ENCODE peak calls at places on chromosomes 12 and 14, in nine cellular contexts. One of them, this sample, is unnamed.
A peak's percentile ranks its signal among the peaks of the same experiment; 100 is the strongest.

GRCh38 chr12:122094261-122094734 is 15.7 kb downstream of the MLXIP start:
- DNase-seq in cardiac muscle cell: no peak
- DNase-seq in heart right ventricle: no peak
- DNase-seq in CD8-positive, alpha-beta T cell: no peak
- DNase-seq in stomach: no peak
- DNase-seq in DND-41: no peak
- DNase-seq in SK-N-SH: no peak
- DNase-seq in pancreas: no peak
- DNase-seq in tibial nerve: no peak
- DNase-seq in this sample: no peak

GRCh38 chr14:102590667-102591099 is 1.8 kb upstream of the RCOR1 start:
- DNase-seq in stomach: peak; percentile 45
- DNase-seq in tibial nerve: peak; percentile 31
- DNase-seq in CD8-positive, alpha-beta T cell: no peak
- DNase-seq in pancreas: peak; percentile 42
- DNase-seq in SK-N-SH: peak; percentile 53
- DNase-seq in DND-41: no peak
- DNase-seq in cardiac muscle cell: peak; percentile 67
- DNase-seq in heart right ventricle: peak; percentile 37
- DNase-seq in this sample: no peak

GRCh38 chr12:110913119-110914056 is 7.0 kb downstream of the MYL2 start:
- DNase-seq in heart right ventricle: no peak
- DNase-seq in cardiac muscle cell: no peak
- DNase-seq in pancreas: no peak
- DNase-seq in SK-N-SH: no peak
- DNase-seq in CD8-positive, alpha-beta T cell: no peak
- DNase-seq in stomach: no peak
- DNase-seq in DND-41: no peak
- DNase-seq in tibial nerve: no peak
- DNase-seq in this sample: no peak

GRCh38 chr12:1843641-1844005 is 23.3 kb downstream of the LRTM2 start:
- DNase-seq in stomach: no peak
- DNase-seq in CD8-positive, alpha-beta T cell: no peak
- DNase-seq in tibial nerve: no peak
- DNase-seq in DND-41: no peak
- DNase-seq in SK-N-SH: no peak
- DNase-seq in cardiac muscle cell: no peak
- DNase-seq in heart right ventricle: no peak
- DNase-seq in pancreas: no peak
- DNase-seq in this sample: peak; percentile 12

GRCh38 chr12:106582661-106583577 is at the start of gene RFX4:
- DNase-seq in pancreas: no peak
- DNase-seq in DND-41: no peak
- DNase-seq in stomach: no peak
- DNase-seq in heart right ventricle: no peak
- DNase-seq in cardiac muscle cell: no peak
- DNase-seq in tibial nerve: no peak
- DNase-seq in SK-N-SH: peak; percentile 55
- DNase-seq in CD8-positive, alpha-beta T cell: no peak
- DNase-seq in this sample: no peak

GRCh38 chr12:12182926-12183325 is 83.9 kb downstream of the LRP6 start:
- DNase-seq in pancreas: no peak
- DNase-seq in tibial nerve: no peak
- DNase-seq in DND-41: no peak
- DNase-seq in stomach: no peak
- DNase-seq in SK-N-SH: no peak
- DNase-seq in CD8-positive, alpha-beta T cell: no peak
- DNase-seq in cardiac muscle cell: peak; percentile 54
- DNase-seq in heart right ventricle: no peak
- DNase-seq in this sample: no peak

GRCh38 chr12:54426690-54427089 is 7.6 kb upstream of the ITGA5 start:
- DNase-seq in CD8-positive, alpha-beta T cell: no peak
- DNase-seq in tibial nerve: no peak
- DNase-seq in stomach: no peak
- DNase-seq in pancreas: no peak
- DNase-seq in DND-41: no peak
- DNase-seq in heart right ventricle: no peak
- DNase-seq in cardiac muscle cell: no peak
- DNase-seq in SK-N-SH: no peak
- DNase-seq in this sample: no peak

GRCh38 chr12:10341892-10342509 is 34.3 kb downstream of the KLRD1 start:
- DNase-seq in tibial nerve: no peak
- DNase-seq in pancreas: no peak
- DNase-seq in CD8-positive, alpha-beta T cell: no peak
- DNase-seq in cardiac muscle cell: no peak
- DNase-seq in heart right ventricle: no peak
- DNase-seq in SK-N-SH: no peak
- DNase-seq in DND-41: no peak
- DNase-seq in stomach: no peak
- DNase-seq in this sample: no peak

GRCh38 chr12:68521321-68521839 is 89.3 kb upstream of the RAP1B start:
- DNase-seq in cardiac muscle cell: peak; percentile 83
- DNase-seq in SK-N-SH: peak; percentile 27
- DNase-seq in pancreas: no peak
- DNase-seq in stomach: no peak
- DNase-seq in tibial nerve: no peak
- DNase-seq in heart right ventricle: no peak
- DNase-seq in DND-41: no peak
- DNase-seq in CD8-positive, alpha-beta T cell: no peak
- DNase-seq in this sample: no peak

GRCh38 chr12:116236986-116237385 is 40.5 kb downstream of the MED13L start:
- DNase-seq in CD8-positive, alpha-beta T cell: no peak
- DNase-seq in tibial nerve: peak; percentile 32
- DNase-seq in pancreas: no peak
- DNase-seq in SK-N-SH: no peak
- DNase-seq in cardiac muscle cell: no peak
- DNase-seq in DND-41: no peak
- DNase-seq in heart right ventricle: no peak
- DNase-seq in stomach: no peak
- DNase-seq in this sample: no peak

GRCh38 chr12:46920503-46920902 is 94.7 kb upstream of the SLC38A4 start:
- DNase-seq in pancreas: no peak
- DNase-seq in SK-N-SH: no peak
- DNase-seq in stomach: no peak
- DNase-seq in DND-41: no peak
- DNase-seq in cardiac muscle cell: no peak
- DNase-seq in tibial nerve: no peak
- DNase-seq in heart right ventricle: no peak
- DNase-seq in CD8-positive, alpha-beta T cell: no peak
- DNase-seq in this sample: no peak

GRCh38 chr12:95848575-95849388 is 10.0 kb upstream of the SNRPF start:
- DNase-seq in heart right ventricle: no peak
- DNase-seq in stomach: peak; percentile 55
- DNase-seq in CD8-positive, alpha-beta T cell: no peak
- DNase-seq in DND-41: peak; percentile 39
- DNase-seq in tibial nerve: no peak
- DNase-seq in SK-N-SH: peak; percentile 47
- DNase-seq in pancreas: peak; percentile 34
- DNase-seq in cardiac muscle cell: peak; percentile 61
- DNase-seq in this sample: no peak

GRCh38 chr12:124452576-124453391 is 114.6 kb downstream of the NCOR2 start:
- DNase-seq in SK-N-SH: no peak
- DNase-seq in heart right ventricle: no peak
- DNase-seq in tibial nerve: no peak
- DNase-seq in stomach: no peak
- DNase-seq in cardiac muscle cell: no peak
- DNase-seq in pancreas: no peak
- DNase-seq in CD8-positive, alpha-beta T cell: no peak
- DNase-seq in DND-41: no peak
- DNase-seq in this sample: no peak

GRCh38 chr12:24608637-24609285 is 340.1 kb downstream of the BCAT1 start:
- DNase-seq in cardiac muscle cell: peak; percentile 25
- DNase-seq in CD8-positive, alpha-beta T cell: no peak
- DNase-seq in heart right ventricle: no peak
- DNase-seq in SK-N-SH: no peak
- DNase-seq in pancreas: no peak
- DNase-seq in stomach: no peak
- DNase-seq in DND-41: no peak
- DNase-seq in tibial nerve: no peak
- DNase-seq in this sample: no peak

GRCh38 chr12:6229823-6230222 is 29.6 kb downstream of the CD9 start:
- DNase-seq in tibial nerve: peak; percentile 68
- DNase-seq in stomach: no peak
- DNase-seq in CD8-positive, alpha-beta T cell: no peak
- DNase-seq in DND-41: no peak
- DNase-seq in SK-N-SH: no peak
- DNase-seq in pancreas: no peak
- DNase-seq in heart right ventricle: no peak
- DNase-seq in cardiac muscle cell: peak; percentile 55
- DNase-seq in this sample: no peak

GRCh38 chr12:119666900-119667576 is 895 bp upstream of the PRKAB1 start:
- DNase-seq in stomach: no peak
- DNase-seq in tibial nerve: no peak
- DNase-seq in CD8-positive, alpha-beta T cell: no peak
- DNase-seq in DND-41: no peak
- DNase-seq in cardiac muscle cell: no peak
- DNase-seq in pancreas: no peak
- DNase-seq in SK-N-SH: no peak
- DNase-seq in heart right ventricle: no peak
- DNase-seq in this sample: no peak

GRCh38 chr12:119667577-119668314 is at the start of gene PRKAB1:
- DNase-seq in DND-41: peak; percentile 98
- DNase-seq in tibial nerve: peak; percentile 84
- DNase-seq in SK-N-SH: peak; percentile 98
- DNase-seq in cardiac muscle cell: peak; percentile 98
- DNase-seq in stomach: peak; percentile 99
- DNase-seq in heart right ventricle: peak; percentile 95
- DNase-seq in CD8-positive, alpha-beta T cell: peak; percentile 94
- DNase-seq in pancreas: peak; percentile 97
- DNase-seq in this sample: peak; percentile 93

GRCh38 chr12:119664642-119665041 is 3.3 kb upstream of the PRKAB1 start:
- DNase-seq in DND-41: no peak
- DNase-seq in stomach: no peak
- DNase-seq in pancreas: no peak
- DNase-seq in tibial nerve: no peak
- DNase-seq in CD8-positive, alpha-beta T cell: no peak
- DNase-seq in cardiac muscle cell: no peak
- DNase-seq in heart right ventricle: no peak
- DNase-seq in SK-N-SH: no peak
- DNase-seq in this sample: no peak

GRCh38 chr12:119665164-119665929 is 2.6 kb upstream of the PRKAB1 start:
- DNase-seq in cardiac muscle cell: no peak
- DNase-seq in stomach: no peak
- DNase-seq in SK-N-SH: no peak
- DNase-seq in CD8-positive, alpha-beta T cell: no peak
- DNase-seq in DND-41: no peak
- DNase-seq in pancreas: no peak
- DNase-seq in tibial nerve: no peak
- DNase-seq in heart right ventricle: no peak
- DNase-seq in this sample: no peak

GRCh38 chr12:119666226-119666808 is 1.6 kb upstream of the PRKAB1 start:
- DNase-seq in tibial nerve: no peak
- DNase-seq in CD8-positive, alpha-beta T cell: no peak
- DNase-seq in heart right ventricle: no peak
- DNase-seq in DND-41: no peak
- DNase-seq in stomach: no peak
- DNase-seq in cardiac muscle cell: no peak
- DNase-seq in SK-N-SH: no peak
- DNase-seq in pancreas: no peak
- DNase-seq in this sample: no peak
- H3K27ac ChIP-seq in tibial nerve: no peak overlapping the region
- H3K27ac ChIP-seq in CD8-positive, alpha-beta T cell: no peak overlapping the region
- H3K27ac ChIP-seq in heart right ventricle: no peak overlapping the region
- H3K27ac ChIP-seq in DND-41: peak overlapping the region; percentile 95
- H3K27ac ChIP-seq in stomach: peak overlapping the region; percentile 30
- H3K27ac ChIP-seq in cardiac muscle cell: no peak overlapping the region
- H3K27ac ChIP-seq in SK-N-SH: no peak overlapping the region
- H3K27ac ChIP-seq in pancreas: no peak overlapping the region
- H3K27ac ChIP-seq in this sample: no peak overlapping the region

DNA sequence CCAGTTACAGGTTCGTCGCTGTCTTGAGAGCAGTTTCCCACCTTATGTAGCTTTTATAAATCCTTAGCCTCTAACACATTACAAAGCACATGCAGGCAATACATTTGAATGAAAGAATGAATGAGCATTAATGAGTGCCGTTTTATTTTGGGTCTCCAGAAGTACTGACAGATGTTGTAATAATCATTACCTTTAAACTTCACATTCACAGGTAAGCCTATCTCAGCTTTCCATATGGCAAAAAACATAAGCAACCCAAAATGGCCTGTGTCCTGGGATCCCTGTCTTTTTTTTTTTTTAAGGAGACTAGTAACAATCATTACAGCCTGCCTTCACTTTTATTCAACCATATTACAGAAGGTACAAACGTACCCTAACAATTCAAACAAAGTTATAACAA is 52.9 kb upstream of the FERMT2 start:
- DNase-seq in heart right ventricle: no peak
- DNase-seq in CD8-positive, alpha-beta T cell: no peak
- DNase-seq in tibial nerve: no peak
- DNase-seq in SK-N-SH: no peak
- DNase-seq in cardiac muscle cell: no peak
- DNase-seq in stomach: no peak
- DNase-seq in DND-41: no peak
- DNase-seq in pancreas: no peak
- DNase-seq in this sample: no peak
- TF ChIP-seq CTCF in heart right ventricle: no peak
- TF ChIP-seq CTCF in CD8-positive, alpha-beta T cell: no peak
- TF ChIP-seq CTCF in tibial nerve: no peak
- TF ChIP-seq CTCF in SK-N-SH: no peak
- TF ChIP-seq CTCF in cardiac muscle cell: no peak
- TF ChIP-seq CTCF in stomach: no peak
- TF ChIP-seq CTCF in DND-41: no peak
- TF ChIP-seq CTCF in pancreas: no peak
- TF ChIP-seq CTCF in this sample: no peak

GRCh38 chr14:46820291-46820690 is 168.7 kb upstream of the RPL10L start:
- DNase-seq in heart right ventricle: no peak
- DNase-seq in CD8-positive, alpha-beta T cell: no peak
- DNase-seq in tibial nerve: no peak
- DNase-seq in DND-41: no peak
- DNase-seq in pancreas: no peak
- DNase-seq in cardiac muscle cell: no peak
- DNase-seq in stomach: no peak
- DNase-seq in SK-N-SH: no peak
- DNase-seq in this sample: no peak
- H3K27ac ChIP-seq in heart right ventricle: no peak overlapping the region
- H3K27ac ChIP-seq in CD8-positive, alpha-beta T cell: no peak overlapping the region
- H3K27ac ChIP-seq in tibial nerve: no peak overlapping the region
- H3K27ac ChIP-seq in DND-41: no peak overlapping the region
- H3K27ac ChIP-seq in pancreas: no peak overlapping the region
- H3K27ac ChIP-seq in cardiac muscle cell: no peak overlapping the region
- H3K27ac ChIP-seq in stomach: no peak overlapping the region
- H3K27ac ChIP-seq in SK-N-SH: no peak overlapping the region
- H3K27ac ChIP-seq in this sample: no peak overlapping the region

DNA sequence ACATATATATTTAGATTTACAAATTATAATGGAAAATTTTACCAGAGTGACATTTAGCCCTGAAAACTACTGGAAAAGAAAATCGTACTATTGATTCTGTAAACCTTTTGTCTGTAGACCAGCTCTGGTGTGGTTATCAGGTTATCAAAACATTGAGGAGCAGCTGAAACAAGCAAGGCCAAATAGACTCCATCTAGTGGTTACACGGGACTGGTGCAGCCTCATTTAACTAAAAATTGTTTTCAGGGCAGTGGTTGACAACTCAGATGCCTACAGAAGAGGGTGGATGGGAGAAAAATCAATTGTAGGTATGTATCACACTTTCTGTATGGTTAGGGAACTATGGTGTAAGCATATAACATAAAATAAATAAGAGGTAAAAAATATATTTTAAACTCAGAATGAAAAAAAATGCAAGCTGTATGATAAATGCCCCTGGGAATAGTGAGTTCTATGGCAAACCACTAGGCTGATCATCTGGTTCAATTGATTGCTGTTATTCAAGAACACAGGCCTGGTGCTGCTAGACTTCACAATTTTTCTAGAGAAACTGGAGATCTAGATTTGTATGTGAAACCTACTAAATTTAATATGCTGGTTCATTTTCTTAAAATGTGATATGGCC is 51.2 kb downstream of the ACSS3 start:
- DNase-seq in stomach: no peak
- DNase-seq in SK-N-SH: peak; percentile 48
- DNase-seq in pancreas: peak; percentile 44
- DNase-seq in DND-41: peak; percentile 16
- DNase-seq in cardiac muscle cell: peak; percentile 61
- DNase-seq in heart right ventricle: no peak
- DNase-seq in tibial nerve: no peak
- DNase-seq in CD8-positive, alpha-beta T cell: no peak
- DNase-seq in this sample: no peak
- TF ChIP-seq CTCF in stomach: no peak
- TF ChIP-seq CTCF in SK-N-SH: peak; percentile 93
- TF ChIP-seq CTCF in pancreas: peak; percentile 69
- TF ChIP-seq CTCF in DND-41: peak; percentile 74
- TF ChIP-seq CTCF in cardiac muscle cell: peak; percentile 91
- TF ChIP-seq CTCF in heart right ventricle: peak; percentile 68
- TF ChIP-seq CTCF in tibial nerve: peak; percentile 47
- TF ChIP-seq CTCF in CD8-positive, alpha-beta T cell: peak; percentile 15
- TF ChIP-seq CTCF in this sample: no peak